ENCODE peak calls at places on chromosomes 16 and 17, in five cellular contexts. U is mesenchymal stem cell, Y is H1, Q is neuronal stem cell, W is H9. F is an unnamed sample.
A peak's percentile ranks its signal among the peaks of the same experiment; 100 is the strongest.

GRCh38 chr16:70715113-70715711 is 29.4 kb upstream of the MTSS2 start:
- DNase-seq in U (peak; percentile 91), Y (no peak), Q (no peak), W (no peak), F (peak; percentile 39)

GRCh38 chr17:39487946-39488345 is 26.7 kb downstream of the CDK12 start:
- DNase-seq in U (no peak), Y (no peak), Q (no peak), W (no peak), F (no peak)

GRCh38 chr17:41639492-41640473 is 15.4 kb upstream of the KRT17 start:
- DNase-seq in U (no peak), Y (no peak), Q (no peak), W (no peak), F (no peak)

GRCh38 chr17:74282587-74283370 is 8.7 kb downstream of the DNAI2 start:
- DNase-seq in U (no peak), Y (no peak), Q (no peak), W (no peak), F (no peak)

GRCh38 chr17:12973496-12974318 is 44.1 kb downstream of the ELAC2 start:
- DNase-seq in U (no peak), Y (no peak), Q (no peak), W (peak; percentile 61), F (no peak)

GRCh38 chr17:2521257-2521656 is 9.6 kb upstream of the METTL16 start:
- DNase-seq in U (no peak), Y (no peak), Q (no peak), W (no peak), F (no peak)

GRCh38 chr17:41710472-41711090 is 1.6 kb upstream of the GAST start:
- DNase-seq in U (peak; percentile 72), Y (no peak), Q (no peak), W (no peak), F (no peak)

GRCh38 chr16:27690604-27691003 is 140.7 kb downstream of the KATNIP start:
- DNase-seq in U (peak; percentile 17), Y (no peak), Q (no peak), W (peak; percentile 52), F (peak; percentile 38)

GRCh38 chr17:41178341-41178740 is 320 bp upstream of the KRTAP4-2 start:
- DNase-seq in U (peak; percentile 5), Y (no peak), Q (no peak), W (no peak), F (no peak)

GRCh38 chr16:56775162-56775561 is 45.2 kb downstream of the NUP93 start:
- DNase-seq in U (no peak), Y (no peak), Q (no peak), W (no peak), F (no peak)

GRCh38 chr17:82497483-82498405 is 21.8 kb upstream of the FOXK2 start:
- DNase-seq in U (peak; percentile 74), Y (no peak), Q (peak; percentile 40), W (no peak), F (peak; percentile 96)

DNA sequence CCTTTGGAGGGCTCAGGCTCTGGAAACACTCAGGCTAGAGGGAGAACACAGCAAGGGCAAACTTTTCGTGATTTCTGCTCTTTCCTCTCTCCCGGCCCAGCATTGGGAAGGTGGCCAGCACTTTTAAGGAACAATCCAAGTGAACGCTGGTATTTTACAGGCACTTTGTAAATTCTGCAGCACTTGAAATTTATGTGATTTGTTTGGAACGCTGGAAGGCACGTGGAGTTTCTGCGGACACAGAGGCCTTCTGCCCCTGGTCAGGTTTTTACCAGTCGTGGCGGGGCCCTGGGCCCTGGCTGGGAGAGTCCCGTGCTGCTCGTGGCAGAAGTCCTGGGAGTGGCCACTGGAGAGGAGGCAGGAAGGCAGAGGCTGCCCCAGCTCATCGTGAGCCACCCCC is 188.6 kb downstream of the ENGASE start:
- DNase-seq in U (no peak), Y (no peak), Q (no peak), W (no peak), F (no peak)
- H2BK12ac ChIP-seq in U (no peak overlapping the region), Y (no peak overlapping the region), Q (no peak overlapping the region), W (no peak overlapping the region), F (no peak overlapping the region)

DNA sequence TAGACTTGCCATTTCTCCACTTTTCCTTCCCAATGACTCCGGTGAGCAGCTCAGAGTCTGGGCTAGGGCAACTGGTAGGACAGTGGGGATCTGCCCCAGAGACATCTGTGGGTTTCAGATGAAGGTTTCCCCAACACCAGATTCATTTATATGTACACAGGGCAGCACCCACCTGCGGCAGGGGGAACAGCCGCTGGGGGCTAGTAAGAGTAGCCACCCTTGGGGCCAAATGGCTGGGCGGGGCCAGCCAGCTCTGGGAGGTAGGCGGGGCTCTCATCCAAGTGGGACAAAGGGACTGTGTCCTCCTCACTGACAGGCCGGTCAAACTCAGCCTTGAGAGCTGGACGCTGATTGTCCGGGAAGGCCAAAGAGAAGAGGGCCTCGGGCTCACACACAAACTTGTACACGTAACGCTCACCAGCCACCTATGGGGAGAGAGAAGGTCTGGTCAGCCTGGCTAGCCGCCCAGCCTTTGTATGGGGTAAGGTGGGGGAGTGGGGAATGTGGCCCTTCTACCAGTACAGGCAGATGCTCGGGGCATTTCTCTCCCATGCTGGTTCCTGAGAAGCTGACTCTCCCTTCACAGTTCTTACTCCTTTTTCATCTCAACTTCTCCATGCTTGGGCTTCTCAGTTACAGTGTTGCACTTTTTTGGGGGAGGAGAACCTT is 17.7 kb downstream of the ETV4 start:
- DNase-seq in U (no peak), Y (no peak), Q (no peak), W (no peak), F (peak; percentile 99)
- H3K9ac ChIP-seq in U (no peak overlapping the region), Y (no peak overlapping the region), Q (no peak overlapping the region), W (no peak overlapping the region), F (no peak overlapping the region)

GRCh38 chr16:81489547-81490267 is 45.1 kb downstream of the CMIP start:
- DNase-seq in U (no peak), Y (no peak), Q (no peak), W (no peak), F (no peak)
- H2BK12ac ChIP-seq in U (no peak overlapping the region), Y (no peak overlapping the region), Q (no peak overlapping the region), W (no peak overlapping the region), F (no peak overlapping the region)

GRCh38 chr16:400061-400540 is 1.6 kb upstream of the DECR2 start:
- DNase-seq in U (no peak), Y (no peak), Q (no peak), W (no peak), F (no peak)
- H3K9ac ChIP-seq in U (peak overlapping the region; percentile 91), Y (no peak overlapping the region), Q (no peak overlapping the region), W (no peak overlapping the region), F (no peak overlapping the region)

GRCh38 chr16:11032922-11033291 is 88.5 kb downstream of the CLEC16A start:
- DNase-seq in U (peak; percentile 81), Y (no peak), Q (peak; percentile 23), W (no peak), F (no peak)
- H2BK12ac ChIP-seq in U (peak overlapping the region; percentile 90), Y (no peak overlapping the region), Q (no peak overlapping the region), W (no peak overlapping the region), F (no peak overlapping the region)